ENCODE peak calls at places on chromosomes 11 and 22, in seven cellular contexts. D is HCT116, I is IMR-90, X is GM12878, N is H1, Q is endothelial cell of umbilical vein, K is HepG2. A is an unnamed sample.
A peak's percentile ranks its signal among the peaks of the same experiment; 100 is the strongest.

GRCh38 chr11:62858201-62858600 is 18.8 kb upstream of the WDR74 start:
- DNase-seq in I (no peak), N (no peak), X (no peak), Q (no peak), K (peak; percentile 50), D (no peak), A (no peak)

GRCh38 chr11:106691807-106692365 is 326.4 kb downstream of the GUCY1A2 start:
- DNase-seq in K (no peak), Q (no peak), I (peak; percentile 77), D (no peak), N (no peak), X (no peak), A (no peak)

GRCh38 chr22:25368271-25368670 is 148.8 kb downstream of the CRYBB2 start:
- DNase-seq in Q (no peak), K (no peak), X (no peak), N (no peak), D (no peak), I (peak; percentile 77), A (no peak)

GRCh38 chr11:74714904-74715303 is 16.3 kb downstream of the CHRDL2 start:
- DNase-seq in X (no peak), D (no peak), N (no peak), I (no peak), K (no peak), Q (no peak), A (no peak)

GRCh38 chr11:69424748-69425147 is 56.7 kb upstream of the LINC01488 start:
- DNase-seq in Q (no peak), I (no peak), D (no peak), X (no peak), N (no peak), K (no peak), A (no peak)

GRCh38 chr11:128207861-128208321 is 379.5 kb downstream of the ETS1 start:
- DNase-seq in Q (peak; percentile 88), K (no peak), I (peak; percentile 91), X (no peak), N (no peak), D (peak; percentile 77), A (no peak)

GRCh38 chr11:47946682-47947575 is 33.4 kb upstream of the PTPRJ start:
- DNase-seq in I (peak; percentile 95), D (peak; percentile 84), K (no peak), X (no peak), Q (peak; percentile 88), N (no peak), A (peak; percentile 88)

GRCh38 chr11:19793356-19793755 is 80.7 kb downstream of the NAV2 start:
- DNase-seq in I (no peak), D (no peak), Q (no peak), X (no peak), N (no peak), K (no peak), A (no peak)

GRCh38 chr11:103586756-103587155 is 449.7 kb upstream of the DDI1 start:
- DNase-seq in D (no peak), K (no peak), Q (peak; percentile 55), X (no peak), I (peak; percentile 58), N (no peak), A (no peak)

GRCh38 chr22:44351685-44352377 is 39.1 kb upstream of the SHISAL1 start:
- DNase-seq in X (no peak), D (no peak), K (no peak), I (peak; percentile 95), N (no peak), Q (peak; percentile 23), A (no peak)

GRCh38 chr11:61791737-61792309 is 576 bp downstream of the TMEM258 start:
- DNase-seq in D (peak; percentile 63), N (no peak), Q (peak; percentile 95), I (peak; percentile 95), K (peak; percentile 83), X (no peak), A (peak; percentile 52)

GRCh38 chr11:77630311-77630710 is 7.3 kb downstream of the CLNS1A start:
- DNase-seq in K (no peak), N (no peak), D (no peak), I (no peak), X (no peak), Q (no peak), A (no peak)

GRCh38 chr22:37577957-37578356 is 1.9 kb downstream of the LGALS2 start:
- DNase-seq in K (no peak), D (no peak), N (no peak), I (no peak), X (no peak), Q (no peak), A (no peak)

GRCh38 chr11:37509471-37509870 is 911.4 kb upstream of the RAG2 start:
- DNase-seq in D (no peak), N (no peak), K (no peak), I (no peak), Q (no peak), X (no peak), A (no peak)

GRCh38 chr11:1263036-1263435 is 40.2 kb downstream of the MUC5B start:
- DNase-seq in D (no peak), I (no peak), Q (no peak), K (peak; percentile 5), N (no peak), X (no peak), A (no peak)
- H2AFZ ChIP-seq in D (no peak overlapping the region), I (peak overlapping the region; percentile 98), Q (peak overlapping the region; percentile 96), K (no peak overlapping the region), N (no peak overlapping the region), X (peak overlapping the region; percentile 83), A (peak overlapping the region; percentile 78)

GRCh38 chr22:41447435-41448188 is 1.0 kb upstream of the TOB2 start:
- DNase-seq in Q (peak; percentile 74), K (peak; percentile 73), I (peak; percentile 50), D (no peak), X (no peak), N (peak; percentile 78), A (peak; percentile 69)
- TF ChIP-seq POLR2A in Q (peak; percentile 17), K (peak; percentile 84), I (peak; percentile 47), D (peak; percentile 18), X (peak; percentile 37), N (no peak), A (no peak)

GRCh38 chr11:5992604-5993251 is 5.9 kb upstream of the OR52L1 start:
- DNase-seq in N (no peak), Q (peak; percentile 38), I (peak; percentile 7), D (peak; percentile 13), K (peak; percentile 6), X (no peak), A (peak; percentile 34)
- H2AFZ ChIP-seq in N (no peak overlapping the region), Q (no peak overlapping the region), I (no peak overlapping the region), D (no peak overlapping the region), K (no peak overlapping the region), X (no peak overlapping the region), A (no peak overlapping the region)

DNA sequence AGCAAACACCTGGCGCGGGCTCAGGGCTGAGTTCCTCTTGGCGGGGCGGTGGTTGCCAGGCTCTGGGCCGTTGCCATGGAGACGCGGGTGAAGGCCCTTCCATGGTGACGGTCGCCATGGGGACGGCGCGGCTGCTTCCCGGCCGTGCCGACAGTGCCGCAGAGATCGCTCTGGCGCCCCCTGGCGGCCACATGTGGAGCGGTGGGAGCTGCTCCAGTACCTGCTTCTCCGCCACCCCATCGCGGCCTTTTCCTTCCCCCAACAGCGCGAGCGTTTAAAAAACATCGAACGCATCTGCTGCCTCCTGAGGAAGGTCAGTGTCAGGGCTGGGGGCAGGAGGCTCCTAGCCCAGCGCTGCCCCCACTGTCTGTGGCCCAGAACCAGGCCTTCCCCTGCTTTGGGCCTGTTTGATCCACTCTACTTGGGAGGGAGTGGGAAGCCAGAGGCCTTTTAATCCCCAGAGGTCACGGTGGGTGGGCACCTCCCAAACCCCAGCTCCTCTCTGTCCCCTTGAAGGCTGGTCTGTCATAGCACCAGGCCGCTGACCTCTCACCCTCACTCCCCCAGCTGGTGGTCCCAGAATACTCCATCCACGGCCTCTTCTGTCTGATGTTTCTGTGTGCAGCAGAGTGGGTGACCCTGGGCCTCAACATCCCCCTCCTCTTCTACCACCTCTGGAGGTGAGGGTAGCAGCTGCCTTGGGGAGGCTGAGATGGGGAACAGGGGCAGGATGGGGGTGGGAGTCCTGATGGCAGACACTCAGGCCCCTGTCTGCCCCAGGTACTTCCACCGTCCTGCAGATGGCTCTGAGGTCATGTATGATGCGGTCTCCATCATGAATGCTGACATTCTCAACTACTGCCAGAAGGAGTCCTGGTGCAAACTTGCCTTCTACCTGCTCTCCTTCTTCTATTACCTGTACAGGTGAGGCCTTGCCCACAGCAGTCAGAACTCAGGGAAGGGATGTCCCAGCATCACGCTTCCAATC is 4.8 kb downstream of the CNIH2 start:
- DNase-seq in N (peak; percentile 100), Q (peak; percentile 92), X (peak; percentile 65), D (peak; percentile 91), I (peak; percentile 91), K (peak; percentile 93), A (peak; percentile 96)
- TF ChIP-seq POLR2A in N (no peak), Q (peak; percentile 74), X (peak; percentile 56), D (no peak), I (peak; percentile 42), K (no peak), A (peak; percentile 31)

GRCh38 chr11:70480711-70481110 is 82.4 kb downstream of the CTTN start:
- DNase-seq in Q (no peak), X (no peak), D (no peak), N (no peak), I (no peak), K (no peak), A (no peak)

GRCh38 chr11:70482529-70482917 is 84.2 kb downstream of the CTTN start:
- DNase-seq in K (no peak), N (no peak), Q (no peak), I (peak; percentile 11), X (no peak), D (no peak), A (no peak)

GRCh38 chr11:70483940-70484339 is 85.6 kb downstream of the CTTN start:
- DNase-seq in D (no peak), X (no peak), Q (no peak), K (no peak), I (no peak), N (no peak), A (no peak)

GRCh38 chr11:70483077-70483861 is 84.9 kb downstream of the CTTN start:
- DNase-seq in K (no peak), Q (no peak), D (peak; percentile 60), X (no peak), N (no peak), I (peak; percentile 60), A (peak; percentile 70)

DNA sequence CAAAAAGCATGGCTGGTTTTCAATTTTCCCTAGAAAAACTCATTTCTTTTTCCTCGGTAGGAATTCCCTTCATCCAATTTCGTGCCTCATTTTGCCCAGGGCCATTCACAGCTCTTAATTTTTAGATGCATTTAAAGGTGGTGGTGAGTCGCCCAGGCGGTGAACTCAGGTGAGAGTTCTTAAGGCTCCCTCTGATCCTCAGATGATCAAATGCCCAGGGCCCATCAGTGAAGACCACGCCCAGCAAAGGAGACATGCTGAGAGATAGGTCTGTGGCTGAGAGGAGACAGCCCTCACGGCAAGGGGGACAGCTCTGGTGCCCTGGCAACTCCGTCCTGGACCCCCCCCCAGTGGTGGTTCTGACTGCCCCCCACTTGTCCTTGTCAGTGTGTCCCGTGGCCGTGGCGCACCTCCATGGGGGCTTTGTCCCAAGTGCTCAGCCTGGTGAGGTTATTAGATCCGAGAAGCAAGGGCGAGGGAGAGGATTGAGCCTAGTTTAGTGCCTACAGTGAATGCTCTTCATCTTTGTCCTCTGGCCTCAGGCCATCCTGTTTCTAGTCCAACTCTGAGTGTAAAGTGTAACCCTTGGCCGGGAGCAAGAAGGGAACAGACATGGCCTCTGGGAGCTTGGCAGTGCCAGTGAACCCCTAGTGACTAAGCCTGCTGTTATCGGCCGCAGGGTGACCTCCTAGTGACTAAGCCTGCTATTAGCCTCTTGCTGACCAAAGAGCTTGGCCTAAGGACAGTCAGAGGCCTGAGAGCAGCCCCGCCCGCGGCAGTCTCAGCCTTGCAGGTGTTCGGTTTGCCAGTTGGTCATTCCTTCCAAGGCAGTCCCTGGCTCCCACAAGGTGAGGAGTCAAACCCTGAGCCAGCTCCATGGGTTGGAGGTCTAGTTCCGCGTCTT is 83.5 kb downstream of the CTTN start:
- DNase-seq in N (no peak), D (peak; percentile 86), K (no peak), I (peak; percentile 63), X (no peak), Q (no peak), A (no peak)
- H2AFZ ChIP-seq in N (no peak overlapping the region), D (no peak overlapping the region), K (no peak overlapping the region), I (peak overlapping the region; percentile 26), X (no peak overlapping the region), Q (no peak overlapping the region), A (no peak overlapping the region)

A was measured in K562.